ENCODE peak calls at places on chromosomes 4 and X, in four cellular contexts. L, Y, K and T are unnamed samples.

GRCh38 chr4:187286536-187286935 is 562.9 kb upstream of the FAT1 start:
- DNase-seq in L (no peak), Y (no peak), K (no peak), T (no peak)

GRCh38 chr4:88759039-88759631 is 61.5 kb upstream of the NAP1L5 start:
- DNase-seq in L (no peak), Y (no peak), K (no peak), T (no peak)

GRCh38 chr4:129498626-129499025 is 402.7 kb downstream of the C4orf33 start:
- DNase-seq in L (no peak), Y (no peak), K (no peak), T (no peak)

GRCh38 chr4:135434936-135435335 is 1233.3 kb upstream of the PABPC4L start:
- DNase-seq in L (no peak), Y (no peak), K (no peak), T (no peak)

GRCh38 chr4:2416564-2417195 is 1.8 kb downstream of the ZFYVE28 start:
- DNase-seq in L (no peak), Y (no peak), K (no peak), T (no peak)

GRCh38 chrX:119669424-119670037 is 23.4 kb downstream of the SEPTIN6 start:
- DNase-seq in L (no peak), Y (no peak), K (no peak), T (peak; percentile 35)

GRCh38 chr4:70544279-70544870 is 26.0 kb downstream of the AMTN start:
- DNase-seq in L (no peak), Y (no peak), K (no peak), T (no peak)

GRCh38 chr4:38612996-38613395 is 51.0 kb upstream of the KLF3 start:
- DNase-seq in L (no peak), Y (no peak), K (no peak), T (no peak)

GRCh38 chr4:56857601-56858301 is 36.2 kb upstream of the SPINK2 start:
- DNase-seq in L (no peak), Y (no peak), K (no peak), T (no peak)